ENCODE peak calls at places on chromosomes 12 and 14, in six cellular contexts. P is right atrium auricular region, H is AG04450, U is lower leg skin, R is heart right ventricle, A is AG09309. S is an unnamed sample.

GRCh38 chr14:100533647-100534485 is 53.4 kb downstream of the BEGAIN start:
- DNase-seq in A (no peak), R (peak; percentile 3), U (peak; percentile 85), P (peak; percentile 52), H (no peak), S (no peak)

GRCh38 chr12:89702503-89702902 is 6.1 kb downstream of the ATP2B1 start:
- DNase-seq in R (no peak), P (no peak), H (no peak), A (no peak), U (no peak), S (no peak)

GRCh38 chr12:48054955-48055821 is 50.7 kb downstream of the SENP1 start:
- DNase-seq in R (no peak), A (no peak), U (no peak), H (no peak), P (no peak), S (no peak)

GRCh38 chr14:89303452-89304435 is 113.3 kb downstream of the FOXN3 start:
- DNase-seq in U (no peak), A (peak; percentile 67), H (peak; percentile 82), P (peak; percentile 77), R (peak; percentile 80), S (peak; percentile 59)

GRCh38 chr12:78457951-78458350 is 406.6 kb upstream of the SYT1 start:
- DNase-seq in A (no peak), U (no peak), P (no peak), R (no peak), H (peak; percentile 13), S (no peak)

GRCh38 chr12:102067574-102068258 is 5.9 kb upstream of the WASHC3 start:
- DNase-seq in H (no peak), A (peak; percentile 42), P (no peak), R (no peak), U (no peak), S (no peak)

GRCh38 chr12:82517027-82517426 is 158.7 kb downstream of the METTL25 start:
- DNase-seq in U (no peak), P (no peak), H (no peak), A (no peak), R (no peak), S (no peak)

GRCh38 chr14:69355155-69355954 is 42.7 kb downstream of the ERH start:
- DNase-seq in U (peak; percentile 77), A (no peak), R (no peak), H (no peak), P (no peak), S (no peak)

GRCh38 chr12:77152623-77153193 is 87.3 kb upstream of the E2F7 start:
- DNase-seq in A (no peak), P (no peak), U (no peak), R (no peak), H (peak; percentile 20), S (peak; percentile 19)

GRCh38 chr14:33768458-33768830 is 182.4 kb downstream of the EGLN3 start:
- DNase-seq in R (no peak), U (no peak), P (no peak), A (no peak), H (no peak), S (no peak)

GRCh38 chr12:130127527-130127908 is 34.7 kb upstream of the FZD10 start:
- DNase-seq in H (no peak), P (peak; percentile 68), R (peak; percentile 46), U (no peak), A (no peak), S (no peak)

GRCh38 chr14:51479584-51480305 is 172.0 kb upstream of the FRMD6 start:
- DNase-seq in A (no peak), R (peak; percentile 18), P (no peak), H (no peak), U (no peak), S (no peak)

GRCh38 chr12:54958048-54958658 is 26.4 kb downstream of the TESPA1 start:
- DNase-seq in R (peak; percentile 51), U (no peak), P (no peak), H (peak; percentile 36), A (peak; percentile 42), S (peak; percentile 22)

GRCh38 chr12:49170924-49171323 is 18.0 kb downstream of the TUBA1A start:
- DNase-seq in R (no peak), A (no peak), U (no peak), H (no peak), P (no peak), S (no peak)

GRCh38 chr12:49744363-49744885 is 3.1 kb downstream of the TMBIM6 start:
- DNase-seq in H (no peak), U (no peak), P (no peak), A (no peak), R (no peak), S (no peak)

GRCh38 chr14:65186951-65187350 is 84.6 kb upstream of the MAX start:
- DNase-seq in R (no peak), A (no peak), H (no peak), U (no peak), P (no peak), S (no peak)

GRCh38 chr14:56135001-56135400 is 16.8 kb downstream of the PELI2 start:
- DNase-seq in R (no peak), A (no peak), U (no peak), P (no peak), H (no peak), S (no peak)

GRCh38 chr14:75442166-75442565 is 14.3 kb downstream of the JDP2 start:
- DNase-seq in U (no peak), A (no peak), P (no peak), R (no peak), H (no peak), S (no peak)

GRCh38 chr12:20415013-20415412 is 46.7 kb downstream of the PDE3A start:
- DNase-seq in H (no peak), U (no peak), R (peak; percentile 77), A (no peak), P (no peak), S (no peak)

GRCh38 chr12:91681751-91682150 is 463.9 kb downstream of the BTG1 start:
- DNase-seq in R (no peak), U (no peak), A (no peak), H (no peak), P (no peak), S (no peak)

GRCh38 chr14:77124345-77125274 is 17.0 kb downstream of the ZDHHC22 start:
- DNase-seq in P (peak; percentile 61), A (no peak), H (no peak), R (no peak), U (no peak), S (no peak)

GRCh38 chr14:101347893-101348777 is 213.2 kb upstream of the DIO3 start:
- DNase-seq in U (peak; percentile 43), A (no peak), H (no peak), R (no peak), P (no peak), S (no peak)

GRCh38 chr14:38171197-38171596 is 36.5 kb upstream of the SSTR1 start:
- DNase-seq in H (no peak), P (no peak), A (peak; percentile 16), U (no peak), R (no peak), S (peak; percentile 26)

GRCh38 chr12:13668880-13669279 is 312.5 kb downstream of the GRIN2B start:
- DNase-seq in H (no peak), R (no peak), A (no peak), P (no peak), U (no peak), S (no peak)

GRCh38 chr12:13039557-13039956 is 4.6 kb upstream of the FAM234B start:
- DNase-seq in U (no peak), R (no peak), P (no peak), A (no peak), H (no peak), S (no peak)

GRCh38 chr14:62209287-62209899 is 447.2 kb downstream of the SNAPC1 start:
- DNase-seq in R (no peak), A (peak; percentile 35), H (peak; percentile 34), P (no peak), U (no peak), S (peak; percentile 87)

GRCh38 chr12:24991209-24992049 is 42.5 kb upstream of the BCAT1 start:
- DNase-seq in P (no peak), R (no peak), A (peak; percentile 16), U (no peak), H (peak; percentile 33), S (peak; percentile 34)

GRCh38 chr14:73472182-73473114 is 14.1 kb upstream of the NUMB start:
- DNase-seq in R (no peak), U (peak; percentile 66), P (no peak), A (no peak), H (peak; percentile 50), S (no peak)

GRCh38 chr12:132429932-132430643 is 59.9 kb upstream of the FBRSL1 start:
- DNase-seq in P (no peak), U (no peak), H (no peak), R (no peak), A (no peak), S (no peak)
- H3K4me3 ChIP-seq in P (no peak overlapping the region), U (no peak overlapping the region), H (no peak overlapping the region), R (no peak overlapping the region), A (no peak overlapping the region), S (no peak overlapping the region)

DNA sequence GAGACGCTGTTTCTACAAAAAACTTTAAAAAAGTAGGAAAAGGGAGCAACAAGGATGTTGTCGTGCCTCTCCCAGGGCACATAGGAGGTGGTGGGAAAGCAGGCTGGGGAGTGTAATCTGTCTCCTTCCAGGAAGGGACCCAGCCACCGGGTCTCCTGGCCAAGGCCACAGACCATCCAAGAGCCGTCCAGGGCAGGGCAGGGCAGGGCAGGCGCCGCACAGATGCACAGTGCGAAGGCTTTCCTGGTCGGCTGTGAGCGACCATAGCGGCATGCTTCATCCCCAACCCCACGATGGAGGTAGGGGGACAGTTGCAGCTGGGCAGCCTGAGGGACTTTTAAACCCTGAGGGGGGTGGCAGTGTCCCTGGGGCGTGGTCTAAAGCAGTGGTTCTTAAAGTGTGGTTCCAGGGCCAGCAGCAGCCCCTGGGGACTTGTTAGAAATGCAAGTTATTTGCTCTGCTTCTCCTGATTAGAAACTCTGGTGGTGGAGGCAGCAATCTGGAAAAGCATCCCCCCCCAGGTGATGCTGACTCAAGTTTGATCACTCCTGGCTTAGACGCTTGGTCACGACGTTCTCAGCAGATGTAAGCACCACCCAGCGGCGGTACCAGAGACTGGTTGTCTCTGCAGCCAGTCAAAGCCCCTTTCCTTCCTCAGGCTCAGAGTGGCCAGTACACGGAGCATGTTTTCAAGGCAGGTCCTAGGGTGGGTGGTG is 197.4 kb upstream of the PRMT8 start:
- DNase-seq in R (no peak), A (no peak), H (no peak), P (no peak), U (no peak), S (peak; percentile 65)
- TF ChIP-seq CTCF in R (peak; percentile 23), A (no peak), H (no peak), P (no peak), U (no peak), S (peak; percentile 43)

GRCh38 chr14:72318648-72319047 is 386.4 kb downstream of the RGS6 start:
- DNase-seq in A (no peak), P (no peak), R (no peak), H (no peak), U (no peak), S (no peak)
- H3K4me3 ChIP-seq in A (no peak overlapping the region), P (no peak overlapping the region), R (no peak overlapping the region), H (no peak overlapping the region), U (no peak overlapping the region), S (no peak overlapping the region)

GRCh38 chr14:97995038-97995437 is 1197.9 kb downstream of the VRK1 start:
- DNase-seq in H (no peak), U (no peak), A (no peak), P (no peak), R (no peak), S (no peak)

GRCh38 chr14:97994020-97994531 is 1196.9 kb downstream of the VRK1 start:
- DNase-seq in U (no peak), R (no peak), A (no peak), H (no peak), P (no peak), S (no peak)

GRCh38 chr14:97993508-97994019 is 1196.4 kb downstream of the VRK1 start:
- DNase-seq in R (no peak), A (no peak), P (no peak), H (no peak), U (no peak), S (no peak)

GRCh38 chr14:97995571-97995970 is 1198.4 kb downstream of the VRK1 start:
- DNase-seq in H (no peak), A (no peak), R (no peak), U (no peak), P (no peak), S (no peak)
- TF ChIP-seq CTCF in H (no peak), A (no peak), R (no peak), U (no peak), P (no peak), S (no peak)